ENCODE peak calls at places on chromosome 1, in five cellular contexts. One of them, this sample, is unnamed.

GRCh38 chr1:37274896-37275631 is 199.3 kb upstream of the ZC3H12A start:
- DNase-seq in body of pancreas: no peak
- DNase-seq in H9: peak
- DNase-seq in IMR-90: no peak
- DNase-seq in CD4-positive, alpha-beta T cell: no peak
- DNase-seq in this sample: no peak

GRCh38 chr1:59814901-59815825 is at the start of gene HOOK1:
- DNase-seq in IMR-90: no peak
- DNase-seq in CD4-positive, alpha-beta T cell: no peak
- DNase-seq in body of pancreas: peak
- DNase-seq in H9: no peak
- DNase-seq in this sample: no peak

GRCh38 chr1:202016717-202017384 is 6.5 kb downstream of the ELF3 start:
- DNase-seq in IMR-90: no peak
- DNase-seq in CD4-positive, alpha-beta T cell: no peak
- DNase-seq in body of pancreas: no peak
- DNase-seq in H9: no peak
- DNase-seq in this sample: no peak

GRCh38 chr1:63908016-63908415 is 134.2 kb downstream of the ROR1 start:
- DNase-seq in H9: no peak
- DNase-seq in body of pancreas: no peak
- DNase-seq in IMR-90: peak
- DNase-seq in CD4-positive, alpha-beta T cell: no peak
- DNase-seq in this sample: no peak

GRCh38 chr1:8448906-8449661 is 131.2 kb downstream of the SLC45A1 start:
- DNase-seq in CD4-positive, alpha-beta T cell: no peak
- DNase-seq in H9: no peak
- DNase-seq in IMR-90: peak
- DNase-seq in body of pancreas: peak
- DNase-seq in this sample: no peak

GRCh38 chr1:175338447-175339135 is 146.0 kb upstream of the KIAA0040 start:
- DNase-seq in IMR-90: no peak
- DNase-seq in CD4-positive, alpha-beta T cell: peak
- DNase-seq in body of pancreas: no peak
- DNase-seq in H9: peak
- DNase-seq in this sample: no peak

GRCh38 chr1:163774390-163774789 is 452.6 kb downstream of the NUF2 start:
- DNase-seq in body of pancreas: no peak
- DNase-seq in CD4-positive, alpha-beta T cell: no peak
- DNase-seq in H9: no peak
- DNase-seq in IMR-90: no peak
- DNase-seq in this sample: no peak

GRCh38 chr1:226033599-226034390 is 28.7 kb upstream of the H3-3A start:
- DNase-seq in body of pancreas: peak
- DNase-seq in H9: no peak
- DNase-seq in CD4-positive, alpha-beta T cell: no peak
- DNase-seq in IMR-90: no peak
- DNase-seq in this sample: no peak

GRCh38 chr1:44849575-44850132 is 6.6 kb upstream of the PTCH2 start:
- DNase-seq in body of pancreas: no peak
- DNase-seq in H9: no peak
- DNase-seq in IMR-90: peak
- DNase-seq in CD4-positive, alpha-beta T cell: no peak
- DNase-seq in this sample: no peak

GRCh38 chr1:109910963-109911798 is 532 bp downstream of the CSF1 start:
- DNase-seq in IMR-90: no peak
- DNase-seq in body of pancreas: no peak
- DNase-seq in H9: peak
- DNase-seq in CD4-positive, alpha-beta T cell: peak
- DNase-seq in this sample: peak

GRCh38 chr1:204418174-204419063 is 6.8 kb upstream of the PPP1R15B start:
- DNase-seq in H9: no peak
- DNase-seq in body of pancreas: no peak
- DNase-seq in IMR-90: peak
- DNase-seq in CD4-positive, alpha-beta T cell: no peak
- DNase-seq in this sample: no peak

GRCh38 chr1:57307382-57307781 is 116.5 kb downstream of the DAB1 start:
- DNase-seq in H9: peak
- DNase-seq in body of pancreas: peak
- DNase-seq in CD4-positive, alpha-beta T cell: peak
- DNase-seq in IMR-90: no peak
- DNase-seq in this sample: no peak

GRCh38 chr1:160377585-160378206 is 10.8 kb downstream of the NHLH1 start:
- DNase-seq in IMR-90: peak
- DNase-seq in CD4-positive, alpha-beta T cell: no peak
- DNase-seq in body of pancreas: no peak
- DNase-seq in H9: peak
- DNase-seq in this sample: no peak

GRCh38 chr1:222114536-222115156 is 372.8 kb upstream of the DUSP10 start:
- DNase-seq in CD4-positive, alpha-beta T cell: no peak
- DNase-seq in body of pancreas: no peak
- DNase-seq in IMR-90: no peak
- DNase-seq in H9: no peak
- DNase-seq in this sample: no peak

GRCh38 chr1:51189421-51190073 is 46.5 kb upstream of the RNF11 start:
- DNase-seq in IMR-90: peak
- DNase-seq in H9: no peak
- DNase-seq in CD4-positive, alpha-beta T cell: no peak
- DNase-seq in body of pancreas: peak
- DNase-seq in this sample: no peak

GRCh38 chr1:225318706-225319575 is 108.9 kb downstream of the LBR start:
- DNase-seq in H9: peak
- DNase-seq in body of pancreas: peak
- DNase-seq in IMR-90: peak
- DNase-seq in CD4-positive, alpha-beta T cell: no peak
- DNase-seq in this sample: no peak

GRCh38 chr1:116494351-116494692 is 76.5 kb downstream of the CD58 start:
- DNase-seq in body of pancreas: no peak
- DNase-seq in H9: peak
- DNase-seq in CD4-positive, alpha-beta T cell: no peak
- DNase-seq in IMR-90: no peak
- DNase-seq in this sample: no peak
- H3K27ac ChIP-seq in body of pancreas: peak
- H3K27ac ChIP-seq in H9: no peak
- H3K27ac ChIP-seq in CD4-positive, alpha-beta T cell: no peak
- H3K27ac ChIP-seq in IMR-90: no peak
- H3K27ac ChIP-seq in this sample: no peak

GRCh38 chr1:198627436-198628063 is 11.3 kb upstream of the PTPRC start:
- DNase-seq in IMR-90: no peak
- DNase-seq in H9: no peak
- DNase-seq in CD4-positive, alpha-beta T cell: no peak
- DNase-seq in body of pancreas: no peak
- DNase-seq in this sample: no peak

GRCh38 chr1:198629610-198630009 is 9.2 kb upstream of the PTPRC start:
- DNase-seq in body of pancreas: no peak
- DNase-seq in H9: no peak
- DNase-seq in IMR-90: no peak
- DNase-seq in CD4-positive, alpha-beta T cell: no peak
- DNase-seq in this sample: no peak

GRCh38 chr1:198630863-198631262 is 8.0 kb upstream of the PTPRC start:
- DNase-seq in CD4-positive, alpha-beta T cell: no peak
- DNase-seq in body of pancreas: no peak
- DNase-seq in IMR-90: no peak
- DNase-seq in H9: no peak
- DNase-seq in this sample: no peak

GRCh38 chr1:198631292-198631691 is 7.5 kb upstream of the PTPRC start:
- DNase-seq in H9: no peak
- DNase-seq in CD4-positive, alpha-beta T cell: no peak
- DNase-seq in body of pancreas: no peak
- DNase-seq in IMR-90: no peak
- DNase-seq in this sample: no peak

DNA sequence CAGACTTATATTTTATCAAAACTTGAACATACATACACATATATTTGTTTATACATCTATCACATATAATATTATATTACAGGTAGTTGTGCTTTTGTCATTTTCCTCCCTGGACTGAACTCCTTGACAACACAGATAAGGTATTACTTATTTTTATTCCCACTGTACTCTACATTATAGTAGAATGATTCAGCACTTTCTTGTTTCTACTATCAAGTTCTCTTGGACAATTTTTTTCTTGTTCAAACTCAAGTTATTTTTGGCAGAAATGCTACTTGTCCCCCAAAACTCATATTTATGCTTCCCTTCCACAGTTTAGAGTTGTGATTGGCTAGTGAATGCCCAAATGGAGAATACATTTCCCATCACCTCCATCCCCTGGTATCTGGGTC is 10.8 kb upstream of the PTPRC start:
- DNase-seq in body of pancreas: no peak
- DNase-seq in IMR-90: no peak
- DNase-seq in H9: no peak
- DNase-seq in CD4-positive, alpha-beta T cell: no peak
- DNase-seq in this sample: no peak
- H3K27ac ChIP-seq in body of pancreas: no peak
- H3K27ac ChIP-seq in IMR-90: no peak
- H3K27ac ChIP-seq in H9: no peak
- H3K27ac ChIP-seq in CD4-positive, alpha-beta T cell: no peak
- H3K27ac ChIP-seq in this sample: no peak

GRCh38 chr1:22887491-22887890 is 85.2 kb downstream of the LACTBL1 start:
- DNase-seq in H9: no peak
- DNase-seq in IMR-90: no peak
- DNase-seq in CD4-positive, alpha-beta T cell: no peak
- DNase-seq in body of pancreas: no peak
- DNase-seq in this sample: no peak

GRCh38 chr1:22888320-22889075 is 84.2 kb downstream of the LACTBL1 start:
- DNase-seq in CD4-positive, alpha-beta T cell: no peak
- DNase-seq in H9: no peak
- DNase-seq in IMR-90: peak
- DNase-seq in body of pancreas: no peak
- DNase-seq in this sample: no peak

GRCh38 chr1:22883406-22883805 is 89.3 kb downstream of the LACTBL1 start:
- DNase-seq in H9: no peak
- DNase-seq in IMR-90: no peak
- DNase-seq in CD4-positive, alpha-beta T cell: no peak
- DNase-seq in body of pancreas: no peak
- DNase-seq in this sample: no peak

GRCh38 chr1:22886211-22886610 is 86.5 kb downstream of the LACTBL1 start:
- DNase-seq in IMR-90: peak
- DNase-seq in body of pancreas: no peak
- DNase-seq in CD4-positive, alpha-beta T cell: no peak
- DNase-seq in H9: no peak
- DNase-seq in this sample: no peak

GRCh38 chr1:22884806-22885559 is 87.7 kb downstream of the LACTBL1 start:
- DNase-seq in H9: no peak
- DNase-seq in body of pancreas: no peak
- DNase-seq in IMR-90: no peak
- DNase-seq in CD4-positive, alpha-beta T cell: no peak
- DNase-seq in this sample: no peak
- H3K27ac ChIP-seq in H9: no peak
- H3K27ac ChIP-seq in body of pancreas: no peak
- H3K27ac ChIP-seq in IMR-90: no peak
- H3K27ac ChIP-seq in CD4-positive, alpha-beta T cell: no peak
- H3K27ac ChIP-seq in this sample: no peak

GRCh38 chr1:52359676-52360594 is 6.1 kb downstream of the CC2D1B start:
- DNase-seq in H9: no peak
- DNase-seq in body of pancreas: no peak
- DNase-seq in IMR-90: no peak
- DNase-seq in CD4-positive, alpha-beta T cell: no peak
- DNase-seq in this sample: no peak

GRCh38 chr1:52358851-52359497 is 7.0 kb downstream of the CC2D1B start:
- DNase-seq in IMR-90: no peak
- DNase-seq in body of pancreas: no peak
- DNase-seq in H9: no peak
- DNase-seq in CD4-positive, alpha-beta T cell: no peak
- DNase-seq in this sample: no peak

GRCh38 chr1:52356818-52357355 is 9.1 kb downstream of the CC2D1B start:
- DNase-seq in CD4-positive, alpha-beta T cell: no peak
- DNase-seq in body of pancreas: no peak
- DNase-seq in H9: no peak
- DNase-seq in IMR-90: no peak
- DNase-seq in this sample: no peak

GRCh38 chr1:52357397-52357796 is 8.6 kb downstream of the CC2D1B start:
- DNase-seq in IMR-90: no peak
- DNase-seq in body of pancreas: no peak
- DNase-seq in H9: no peak
- DNase-seq in CD4-positive, alpha-beta T cell: no peak
- DNase-seq in this sample: no peak

GRCh38 chr1:52360595-52360968 is 5.4 kb downstream of the CC2D1B start:
- DNase-seq in H9: no peak
- DNase-seq in IMR-90: no peak
- DNase-seq in CD4-positive, alpha-beta T cell: no peak
- DNase-seq in body of pancreas: no peak
- DNase-seq in this sample: no peak
- H3K27ac ChIP-seq in H9: no peak
- H3K27ac ChIP-seq in IMR-90: no peak
- H3K27ac ChIP-seq in CD4-positive, alpha-beta T cell: no peak
- H3K27ac ChIP-seq in body of pancreas: no peak
- H3K27ac ChIP-seq in this sample: no peak